ENCODE peak calls at places on chromosomes 11 and 22, in eight cellular contexts. C, M, T, J, Z, G, V and H are unnamed samples.

GRCh38 chr11:910589-911030 is at the start of gene CHID1:
- DNase-seq in C (peak), T (peak), M (peak), J (peak), Z (peak), G (peak), V (peak), H (peak)

GRCh38 chr11:8209208-8209807 is 40.5 kb upstream of the RIC3 start:
- DNase-seq in T (no peak), Z (peak), M (no peak), C (no peak), J (no peak), G (no peak), V (no peak), H (no peak)

GRCh38 chr11:134164490-134165370 is 59.0 kb downstream of the NCAPD3 start:
- DNase-seq in Z (peak), J (no peak), C (no peak), G (no peak), T (no peak), M (no peak), V (no peak), H (no peak)

GRCh38 chr11:59643390-59643789 is 25.4 kb downstream of the PATL1 start:
- DNase-seq in T (no peak), C (no peak), M (no peak), G (no peak), Z (no peak), J (no peak), V (no peak), H (no peak)

GRCh38 chr11:70490208-70490607 is 91.9 kb downstream of the CTTN start:
- DNase-seq in J (no peak), C (no peak), G (no peak), T (peak), M (no peak), V (no peak), Z (no peak), H (no peak)

GRCh38 chr22:30865656-30866055 is 102.9 kb downstream of the MORC2 start:
- DNase-seq in M (no peak), V (no peak), J (no peak), Z (no peak), C (no peak), T (no peak), G (no peak), H (no peak)

GRCh38 chr11:134794192-134794591 is 382.1 kb upstream of the B3GAT1 start:
- DNase-seq in M (no peak), J (no peak), C (no peak), G (no peak), V (no peak), Z (no peak), T (no peak), H (no peak)

GRCh38 chr11:61293869-61294716 is 1.0 kb downstream of the VWCE start:
- DNase-seq in T (peak), G (peak), V (peak), Z (peak), J (peak), C (no peak), M (peak), H (peak)

GRCh38 chr11:42631223-42631843 is 680.5 kb upstream of the API5 start:
- DNase-seq in T (no peak), M (peak), V (no peak), G (peak), C (no peak), Z (peak), J (no peak), H (no peak)

GRCh38 chr11:120807414-120808150 is 216.3 kb upstream of the TBCEL start:
- DNase-seq in V (peak), C (no peak), J (no peak), M (peak), T (no peak), G (peak), Z (peak), H (peak)

GRCh38 chr11:38252620-38253019 is 1654.6 kb upstream of the RAG2 start:
- DNase-seq in Z (no peak), V (no peak), G (peak), T (no peak), J (no peak), C (no peak), M (no peak), H (no peak)

GRCh38 chr11:77046060-77046501 is 11.9 kb downstream of the B3GNT6 start:
- DNase-seq in G (peak), V (peak), T (peak), J (peak), C (peak), Z (peak), M (no peak), H (no peak)

GRCh38 chr11:491358-491757 is 15.7 kb downstream of the RNH1 start:
- DNase-seq in J (no peak), T (no peak), Z (no peak), V (no peak), C (no peak), G (no peak), M (no peak), H (no peak)

GRCh38 chr22:37929390-37929789 is 23.3 kb downstream of the MICALL1 start:
- DNase-seq in J (no peak), V (no peak), M (no peak), T (no peak), G (no peak), Z (no peak), C (no peak), H (no peak)

GRCh38 chr11:102367364-102367763 is 20.4 kb downstream of the BIRC2 start:
- DNase-seq in G (peak), M (peak), C (no peak), J (no peak), V (peak), T (no peak), Z (no peak), H (peak)
- TF ChIP-seq CTCF in G (peak), M (no peak), C (peak), J (no peak), V (peak), T (peak), Z (peak), H (no peak)

GRCh38 chr22:20173246-20173645 is 22.4 kb upstream of the CCDC188 start:
- DNase-seq in C (no peak), T (no peak), M (no peak), G (no peak), V (no peak), J (no peak), Z (no peak), H (no peak)
- TF ChIP-seq CTCF in C (no peak), T (no peak), M (no peak), G (no peak), V (no peak), J (no peak), Z (no peak), H (no peak)

DNA sequence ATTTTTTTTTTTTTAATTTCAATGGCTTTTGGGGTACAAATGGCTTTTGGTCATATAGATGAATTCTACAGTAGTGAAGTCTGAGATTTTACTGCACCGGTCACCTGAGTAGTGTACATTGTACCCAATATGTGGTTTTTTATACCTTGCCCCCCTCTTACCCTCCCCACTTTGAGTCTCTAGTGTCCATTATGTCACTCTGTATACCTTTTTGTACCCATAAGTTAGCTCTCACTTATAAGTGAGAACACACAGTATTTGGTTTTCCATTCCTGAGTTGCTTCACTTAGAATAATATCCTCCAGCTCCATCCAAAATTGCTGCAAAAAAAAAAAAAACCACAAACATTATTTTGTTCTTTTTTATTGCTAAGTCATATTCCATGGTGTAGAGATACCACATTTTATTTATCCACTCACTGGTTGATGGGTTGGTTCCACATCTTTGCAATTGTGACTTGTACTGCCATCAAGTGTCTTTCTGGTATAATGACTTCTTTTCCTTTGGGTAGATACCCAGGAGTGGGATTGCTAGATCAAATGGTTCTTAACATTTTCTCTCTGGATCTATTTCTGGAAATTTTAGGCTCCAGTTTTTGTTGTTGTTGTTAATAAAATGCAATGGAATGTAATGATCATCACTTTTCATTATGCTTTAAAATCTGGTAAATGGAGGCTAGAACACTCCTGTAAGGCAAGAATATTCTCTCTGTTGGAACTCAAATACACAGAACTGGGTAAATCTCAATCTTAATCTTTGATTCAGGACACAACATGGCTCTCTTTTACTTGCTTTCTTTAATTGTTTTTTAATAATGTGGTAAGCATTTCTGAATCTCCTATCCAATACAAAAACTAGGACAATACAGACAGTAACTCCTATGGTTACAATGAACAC is 10.3 kb downstream of the NEAT1 start:
- DNase-seq in Z (no peak), V (no peak), M (peak), G (peak), J (no peak), T (no peak), C (no peak), H (no peak)
- TF ChIP-seq CTCF in Z (peak), V (peak), M (no peak), G (peak), J (no peak), T (peak), C (peak), H (no peak)

GRCh38 chr11:44515085-44515484 is 50.4 kb upstream of the CD82 start:
- DNase-seq in J (no peak), Z (no peak), V (no peak), T (no peak), G (peak), C (no peak), M (peak), H (no peak)
- TF ChIP-seq CTCF in J (no peak), Z (no peak), V (no peak), T (no peak), G (no peak), C (no peak), M (no peak), H (no peak)

GRCh38 chr22:34301569-34301968 is 381.3 kb upstream of the LARGE1 start:
- DNase-seq in M (no peak), G (no peak), V (no peak), T (no peak), Z (no peak), C (no peak), J (no peak), H (no peak)
- TF ChIP-seq CTCF in M (no peak), G (no peak), V (no peak), T (no peak), Z (peak), C (no peak), J (no peak), H (no peak)

GRCh38 chr11:31264834-31265233 is 104.7 kb downstream of the DCDC1 start:
- DNase-seq in Z (no peak), J (no peak), T (no peak), G (no peak), V (no peak), M (no peak), C (no peak), H (no peak)
- TF ChIP-seq CTCF in Z (peak), J (peak), T (no peak), G (no peak), V (no peak), M (no peak), C (no peak), H (no peak)

GRCh38 chr11:106072804-106073203 is 4.3 kb downstream of the KBTBD3 start:
- DNase-seq in J (no peak), G (no peak), C (no peak), V (no peak), Z (no peak), T (no peak), M (no peak), H (no peak)

GRCh38 chr11:106077609-106078517 is at the start of gene AASDHPPT:
- DNase-seq in M (peak), J (peak), G (peak), V (peak), C (no peak), T (peak), Z (no peak), H (no peak)

GRCh38 chr11:106076421-106076922 is 675 bp downstream of the KBTBD3 start:
- DNase-seq in Z (no peak), V (no peak), T (peak), G (no peak), M (no peak), C (no peak), J (no peak), H (no peak)

GRCh38 chr11:106082096-106082495 is 4.6 kb downstream of the AASDHPPT start:
- DNase-seq in M (no peak), J (no peak), T (no peak), G (no peak), V (no peak), C (no peak), Z (no peak), H (no peak)

DNA sequence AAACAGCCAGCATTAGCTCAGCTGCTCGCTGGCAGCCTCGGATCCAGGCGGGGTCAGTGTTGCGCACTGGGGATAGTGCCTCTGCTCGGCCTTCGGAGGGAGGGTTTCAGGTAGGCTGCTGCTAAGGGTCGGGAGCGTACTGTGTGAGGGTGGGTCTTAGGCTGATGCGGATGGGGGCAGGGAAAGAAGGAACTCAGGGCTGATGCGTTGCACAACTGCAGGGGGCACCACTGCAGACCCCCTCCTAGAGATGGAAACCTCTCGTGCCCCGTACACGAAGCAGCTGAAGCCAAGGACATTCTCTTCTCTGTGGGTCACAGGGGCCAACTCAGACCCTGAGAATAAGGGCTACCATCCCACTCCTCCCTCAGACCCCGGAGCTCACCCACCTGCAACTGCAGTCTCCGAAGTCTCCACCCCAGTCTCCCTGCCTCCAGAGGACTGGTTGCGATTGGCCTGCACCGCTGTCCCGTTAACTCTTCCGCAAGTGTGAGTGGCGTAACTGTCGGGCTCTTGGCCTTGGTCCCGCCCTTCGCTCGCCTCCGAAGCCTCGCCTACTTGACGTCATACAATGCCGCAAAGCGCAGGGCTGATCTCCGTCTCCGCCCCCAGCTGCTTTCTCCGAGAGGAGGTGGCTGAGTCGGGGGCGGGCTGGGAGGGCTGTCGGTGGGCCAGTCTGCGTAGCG is at the start of gene KBTBD3:
- DNase-seq in J (peak), Z (peak), C (peak), T (peak), M (peak), V (peak), G (peak), H (peak)
- TF ChIP-seq CTCF in J (no peak), Z (peak), C (peak), T (no peak), M (peak), V (peak), G (peak), H (peak)